ENCODE peak calls at places on chromosome 1, in seven cellular contexts. A is T-helper 9 cell; X is nephron progenitor cell; V is GM23248; M is cardiac fibroblast; W is activated CD4-positive, alpha-beta T cell treated with anti-CD3 and anti-CD28 coated beads, Interleukin-2, amount 50 U/mL, for 4 hours; G is HCEC 1CT. H is an unnamed sample.

GRCh38 chr1:48532976-48533375 is 61.0 kb upstream of the SPATA6 start:
- DNase-seq in A (no peak), X (no peak), V (no peak), M (no peak), W (no peak), G (no peak), H (no peak)

GRCh38 chr1:56424744-56425493 is 154.4 kb downstream of the PLPP3 start:
- DNase-seq in A (no peak), X (no peak), V (peak; percentile 54), M (peak; percentile 58), W (no peak), G (peak; percentile 47), H (no peak)

GRCh38 chr1:29959356-29959755 is 723.0 kb downstream of the PTPRU start:
- DNase-seq in A (no peak), X (no peak), V (no peak), M (no peak), W (no peak), G (no peak), H (no peak)

GRCh38 chr1:30664103-30664755 is 59.2 kb downstream of the MATN1 start:
- DNase-seq in A (no peak), X (no peak), V (peak; percentile 47), M (no peak), W (no peak), G (no peak), H (no peak)

GRCh38 chr1:160801836-160802580 is 6.0 kb downstream of the LY9 start:
- DNase-seq in A (no peak), X (no peak), V (no peak), M (no peak), W (no peak), G (no peak), H (no peak)

GRCh38 chr1:197807216-197807615 is 31.9 kb upstream of the DENND1B start:
- DNase-seq in A (no peak), X (no peak), V (no peak), M (no peak), W (no peak), G (no peak), H (no peak)

GRCh38 chr1:226195144-226195543 is 8.6 kb upstream of the ACBD3 start:
- DNase-seq in A (no peak), X (no peak), V (no peak), M (no peak), W (no peak), G (no peak), H (no peak)

GRCh38 chr1:209825591-209826433 is 2.0 kb upstream of the UTP25 start:
- DNase-seq in A (no peak), X (no peak), V (no peak), M (no peak), W (no peak), G (no peak), H (no peak)